ENCODE peak calls at places on chromosome 18, in five cellular contexts. I, U, G, C and S are unnamed samples. For H3K27me3, the result is how much of the 10 kb centered on the place peaks cover.

GRCh38 chr18:57210101-57210661 is 63.3 kb downstream of the BOD1L2 start:
- DNase-seq in U (no peak), I (no peak), G (no peak), C (peak), S (peak)

GRCh38 chr18:53527365-53527764 is 697.1 kb downstream of the MBD2 start:
- DNase-seq in U (no peak), C (no peak), G (no peak), I (no peak), S (no peak)

GRCh38 chr18:39976771-39977170 is 1978.3 kb upstream of the PIK3C3 start:
- DNase-seq in C (no peak), U (no peak), G (no peak), I (no peak), S (no peak)

GRCh38 chr18:76897257-76897656 is 74.9 kb downstream of the ZNF236 start:
- DNase-seq in I (no peak), U (no peak), C (no peak), G (no peak), S (no peak)

GRCh38 chr18:3794537-3795348 is 344.8 kb downstream of the TGIF1 start:
- DNase-seq in U (no peak), C (peak), G (no peak), I (no peak), S (no peak)

GRCh38 chr18:79548077-79548450 is 131.5 kb upstream of the CTDP1 start:
- DNase-seq in G (peak), C (no peak), U (no peak), I (no peak), S (no peak)

GRCh38 chr18:4394700-4395099 is 60.4 kb downstream of the DLGAP1 start:
- DNase-seq in I (no peak), U (no peak), C (no peak), G (no peak), S (no peak)

GRCh38 chr18:5895886-5896740 is 791 bp upstream of the TMEM200C start:
- DNase-seq in G (peak), U (no peak), I (peak), C (no peak), S (peak)

GRCh38 chr18:76459687-76460350 is 35.2 kb downstream of the ZNF516 start:
- DNase-seq in U (no peak), G (peak), C (peak), I (no peak), S (no peak)

GRCh38 chr18:76388891-76389423 is 106.1 kb downstream of the ZNF516 start:
- DNase-seq in I (peak), U (no peak), C (no peak), G (no peak), S (no peak)

GRCh38 chr18:23072079-23072478 is 63.2 kb upstream of the CABLES1 start:
- DNase-seq in G (no peak), U (no peak), C (no peak), I (no peak), S (no peak)
- H3K4me3 ChIP-seq in G (no peak), U (no peak), C (no peak), I (no peak), S (no peak)

GRCh38 chr18:62329676-62330454 is 4.8 kb downstream of the TNFRSF11A start:
- DNase-seq in I (peak), U (no peak), C (peak), G (no peak), S (peak)

GRCh38 chr18:62328775-62329525 is 3.8 kb downstream of the TNFRSF11A start:
- DNase-seq in C (peak), I (no peak), G (no peak), U (no peak), S (no peak)

GRCh38 chr18:62325806-62326645 is 916 bp downstream of the TNFRSF11A start:
- DNase-seq in G (no peak), U (no peak), I (no peak), C (peak), S (no peak)

GRCh38 chr18:62326646-62327348 is 1.7 kb downstream of the TNFRSF11A start:
- DNase-seq in G (no peak), I (no peak), C (no peak), U (no peak), S (no peak)

GRCh38 chr18:62327977-62328376 is 2.9 kb downstream of the TNFRSF11A start:
- DNase-seq in G (no peak), I (no peak), C (peak), U (no peak), S (no peak)
- H3K27me3 ChIP-seq in G (under half), I (half or more), C (under half), U (under half), S (under half)

GRCh38 chr18:13254971-13255927 is 36.7 kb downstream of the LDLRAD4 start:
- DNase-seq in G (no peak), U (no peak), I (peak), C (no peak), S (no peak)
- TF ChIP-seq CTCF in G (no peak), U (no peak), I (no peak), C (no peak), S (no peak)

GRCh38 chr18:55475916-55476315 is 112.1 kb downstream of the TCF4 start:
- DNase-seq in I (no peak), C (no peak), G (no peak), U (no peak), S (no peak)

GRCh38 chr18:55470826-55471225 is 117.2 kb downstream of the TCF4 start:
- DNase-seq in U (no peak), C (no peak), G (no peak), I (no peak), S (no peak)

GRCh38 chr18:55473534-55473933 is 114.5 kb downstream of the TCF4 start:
- DNase-seq in G (no peak), U (no peak), I (no peak), C (no peak), S (no peak)

GRCh38 chr18:55475467-55475866 is 112.5 kb downstream of the TCF4 start:
- DNase-seq in G (no peak), I (no peak), C (no peak), U (no peak), S (no peak)

GRCh38 chr18:55473078-55473477 is 114.9 kb downstream of the TCF4 start:
- DNase-seq in U (no peak), I (no peak), G (no peak), C (no peak), S (no peak)
- H3K4me3 ChIP-seq in U (no peak), I (no peak), G (no peak), C (no peak), S (no peak)

DNA sequence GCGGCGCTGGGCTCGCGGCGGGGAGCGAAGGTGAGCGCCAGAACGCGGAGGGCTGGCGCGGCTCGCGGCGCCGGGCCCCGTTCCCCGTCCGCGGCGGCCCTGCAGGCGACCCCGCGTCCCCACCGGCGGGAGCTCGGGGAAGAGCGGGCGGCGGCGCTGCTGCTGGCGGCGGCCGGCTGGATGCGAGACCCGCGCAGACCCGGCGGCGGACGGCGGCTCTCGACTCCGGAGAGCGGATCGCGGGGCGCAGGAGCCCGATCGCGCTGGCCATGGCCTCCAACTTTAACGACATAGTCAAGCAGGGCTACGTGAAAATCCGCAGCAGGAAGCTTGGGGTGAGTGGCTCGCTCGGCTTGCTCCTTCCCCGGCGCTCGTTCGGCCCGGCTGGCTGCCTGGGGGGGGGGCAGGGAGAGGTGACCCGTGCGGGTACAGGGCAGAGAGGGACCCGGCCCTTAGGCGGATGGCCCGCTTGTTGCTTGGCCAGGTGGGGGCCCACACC is 337 bp downstream of the DOK6 start:
- DNase-seq in U (no peak), G (peak), I (no peak), C (peak), S (peak)
- H3K27me3 ChIP-seq in U (under half), G (under half), I (under half), C (under half), S (under half)

GRCh38 chr18:41751161-41751560 is 203.9 kb upstream of the PIK3C3 start:
- DNase-seq in U (no peak), G (no peak), I (no peak), C (no peak), S (no peak)

GRCh38 chr18:41744664-41745063 is 210.4 kb upstream of the PIK3C3 start:
- DNase-seq in G (no peak), I (no peak), U (no peak), C (peak), S (peak)

GRCh38 chr18:41747723-41748242 is 207.3 kb upstream of the PIK3C3 start:
- DNase-seq in G (no peak), C (no peak), I (no peak), U (no peak), S (no peak)

GRCh38 chr18:41745166-41746049 is 209.6 kb upstream of the PIK3C3 start:
- DNase-seq in I (no peak), U (no peak), C (peak), G (no peak), S (peak)
- TF ChIP-seq CTCF in I (peak), U (peak), C (peak), G (peak), S (peak)

DNA sequence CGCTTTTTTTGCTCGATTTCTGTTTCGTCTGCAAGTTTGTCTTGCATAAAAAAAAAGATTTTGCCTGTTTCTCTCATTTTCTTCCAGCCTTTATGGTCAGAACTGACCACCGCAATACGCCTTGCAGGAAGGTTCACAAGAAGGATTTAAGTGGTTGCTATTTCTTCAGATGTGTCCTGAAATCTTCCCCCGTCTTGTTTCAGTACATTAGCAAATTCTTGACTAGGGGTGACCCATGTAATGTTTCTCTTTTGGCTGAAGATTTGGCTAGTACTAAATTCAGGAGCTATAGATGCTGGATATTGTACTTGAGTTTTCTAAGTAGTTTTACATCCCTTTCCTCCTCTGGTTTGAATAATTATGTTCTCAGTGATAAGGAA is 2.5 kb downstream of the PHLPP1 start:
- DNase-seq in G (no peak), I (no peak), C (peak), U (no peak), S (peak)
- H3K4me3 ChIP-seq in G (peak), I (peak), C (peak), U (peak), S (peak)

GRCh38 chr18:46566111-46566510 is 90.9 kb downstream of the LOXHD1 start:
- DNase-seq in I (no peak), C (no peak), U (no peak), G (no peak), S (no peak)
- H3K27me3 ChIP-seq in I (under half), C (under half), U (under half), G (under half), S (under half)

GRCh38 chr18:63132819-63133200 is 186.8 kb downstream of the BCL2 start:
- DNase-seq in G (no peak), C (no peak), I (no peak), U (no peak), S (no peak)
- TF ChIP-seq CTCF in G (no peak), C (no peak), I (no peak), U (no peak), S (no peak)